ENCODE peak calls at places on chromosomes 12 and 14, in ten cellular contexts. I is lower lobe of right lung, M is tibial nerve, Q is upper lobe of right lung, F is stomach, W is cardiac muscle cell, R is ovary, O is heart right ventricle, B is lung, A is right atrium auricular region. E is an unnamed sample. For H3K4me1, the result is how much of the 10 kb centered on the place peaks cover.

GRCh38 chr12:130850418-130851021 is 11.5 kb upstream of the STX2 start:
- DNase-seq in I (no peak), M (no peak), Q (no peak), F (no peak), W (no peak), R (no peak), O (no peak), B (no peak), A (no peak), E (no peak)

GRCh38 chr14:69317780-69318179 is 57.8 kb downstream of the GALNT16 start:
- DNase-seq in I (peak), M (no peak), Q (peak), F (no peak), W (no peak), R (no peak), O (no peak), B (no peak), A (no peak), E (no peak)

GRCh38 chr12:113065126-113066007 is 8.8 kb downstream of the DTX1 start:
- DNase-seq in I (no peak), M (no peak), Q (peak), F (no peak), W (peak), R (no peak), O (no peak), B (no peak), A (no peak), E (no peak)

GRCh38 chr12:109065154-109065852 is 12.9 kb downstream of the USP30 start:
- DNase-seq in I (no peak), M (no peak), Q (no peak), F (no peak), W (no peak), R (no peak), O (no peak), B (no peak), A (no peak), E (no peak)

GRCh38 chr12:18283776-18284175 is 22.5 kb downstream of the PIK3C2G start:
- DNase-seq in I (no peak), M (no peak), Q (no peak), F (no peak), W (peak), R (no peak), O (no peak), B (no peak), A (no peak), E (no peak)

GRCh38 chr14:55129428-55130193 is 559 bp downstream of the LGALS3 start:
- DNase-seq in I (peak), M (peak), Q (peak), F (peak), W (peak), R (peak), O (peak), B (peak), A (peak), E (peak)

GRCh38 chr12:75837700-75838099 is 193.9 kb downstream of the PHLDA1 start:
- DNase-seq in I (peak), M (no peak), Q (no peak), F (no peak), W (no peak), R (no peak), O (peak), B (peak), A (no peak), E (no peak)

GRCh38 chr14:59098377-59098776 is 90.1 kb upstream of the DAAM1 start:
- DNase-seq in I (no peak), M (no peak), Q (no peak), F (no peak), W (no peak), R (no peak), O (no peak), B (no peak), A (no peak), E (no peak)

GRCh38 chr12:70045036-70045435 is 198.2 kb upstream of the CNOT2 start:
- DNase-seq in I (no peak), M (no peak), Q (no peak), F (no peak), W (no peak), R (no peak), O (no peak), B (no peak), A (no peak), E (no peak)

GRCh38 chr12:32727237-32727636 is 28.5 kb downstream of the YARS2 start:
- DNase-seq in I (no peak), M (no peak), Q (no peak), F (no peak), W (no peak), R (no peak), O (no peak), B (no peak), A (no peak), E (no peak)

GRCh38 chr14:93008381-93008780 is 85.4 kb downstream of the CHGA start:
- DNase-seq in I (no peak), M (no peak), Q (no peak), F (no peak), W (no peak), R (peak), O (peak), B (no peak), A (no peak), E (no peak)

GRCh38 chr12:85466906-85467305 is 186.9 kb downstream of the ALX1 start:
- DNase-seq in I (no peak), M (no peak), Q (no peak), F (no peak), W (no peak), R (no peak), O (no peak), B (no peak), A (no peak), E (no peak)

GRCh38 chr14:83798421-83798820 is 1731.5 kb upstream of the FLRT2 start:
- DNase-seq in I (no peak), M (no peak), Q (no peak), F (no peak), W (no peak), R (no peak), O (no peak), B (no peak), A (no peak), E (no peak)

GRCh38 chr12:57523706-57524614 is 1.3 kb downstream of the MBD6 start:
- DNase-seq in I (no peak), M (no peak), Q (no peak), F (no peak), W (no peak), R (no peak), O (no peak), B (no peak), A (no peak), E (no peak)

GRCh38 chr12:3326850-3327780 is 163.9 kb upstream of the PRMT8 start:
- DNase-seq in I (no peak), M (no peak), Q (no peak), F (no peak), W (no peak), R (no peak), O (no peak), B (no peak), A (no peak), E (no peak)

GRCh38 chr12:34209259-34209835 is 187.1 kb downstream of the ALG10 start:
- DNase-seq in I (no peak), M (no peak), Q (no peak), F (no peak), W (no peak), R (no peak), O (no peak), B (no peak), A (no peak), E (no peak)

GRCh38 chr12:116919247-116919671 is 8.5 kb downstream of the FBXW8 start:
- DNase-seq in I (no peak), M (no peak), Q (no peak), F (no peak), W (no peak), R (no peak), O (no peak), B (no peak), A (no peak), E (no peak)

GRCh38 chr12:124742111-124742510 is 121.6 kb downstream of the SCARB1 start:
- DNase-seq in I (no peak), M (no peak), Q (no peak), F (peak), W (no peak), R (no peak), O (no peak), B (no peak), A (no peak), E (no peak)

GRCh38 chr12:3432176-3432742 is 58.7 kb upstream of the PRMT8 start:
- DNase-seq in I (no peak), M (no peak), Q (no peak), F (no peak), W (no peak), R (no peak), O (no peak), B (no peak), A (no peak), E (no peak)

GRCh38 chr12:51519755-51520154 is 71.3 kb upstream of the SCN8A start:
- DNase-seq in I (no peak), M (no peak), Q (no peak), F (no peak), W (no peak), R (no peak), O (no peak), B (no peak), A (no peak), E (no peak)

GRCh38 chr12:114684098-114684869 is at the start of gene TBX3:
- DNase-seq in I (peak), M (peak), Q (peak), F (peak), W (peak), R (peak), O (peak), B (peak), A (peak), E (peak)

DNA sequence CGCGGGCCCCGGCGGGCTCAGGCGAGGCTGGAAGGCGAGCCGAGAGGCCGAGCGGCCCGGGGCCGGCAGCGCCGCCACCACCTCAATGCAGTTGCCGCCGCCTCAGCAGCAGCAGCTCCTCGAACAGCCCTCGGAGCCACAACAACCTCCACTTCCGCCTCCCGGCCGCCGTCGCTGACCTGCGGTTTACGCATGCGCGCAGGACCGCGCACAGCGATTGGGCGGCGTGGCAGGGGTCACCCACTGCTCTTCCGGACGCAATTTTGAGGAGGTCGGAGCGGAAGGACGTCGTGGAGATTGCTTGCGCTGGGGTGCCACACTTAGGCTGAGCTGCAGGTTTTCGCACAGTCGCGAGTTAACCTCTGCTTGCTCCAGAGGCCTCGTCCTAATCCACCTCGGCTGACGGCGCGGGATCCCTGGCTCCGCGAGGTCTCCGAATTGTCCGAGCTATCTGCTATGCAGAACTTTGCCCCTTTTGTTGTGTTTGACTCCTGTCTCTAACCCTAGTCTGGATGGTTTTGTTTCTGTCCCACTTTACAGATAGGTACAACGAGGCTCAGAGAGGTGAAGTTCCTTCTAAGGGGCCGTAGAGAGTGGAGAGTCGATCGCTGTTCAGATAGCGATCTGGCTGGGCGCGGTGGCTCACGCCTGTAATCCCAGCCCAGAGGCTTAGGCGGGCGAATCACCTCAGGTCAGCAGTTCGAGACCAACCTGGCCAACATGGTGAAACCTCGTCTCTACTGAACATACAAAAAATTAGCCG is at the start of the genes ACAD10 and BRAP:
- DNase-seq in I (peak), M (peak), Q (peak), F (peak), W (peak), R (peak), O (peak), B (peak), A (peak), E (peak)
- TF ChIP-seq CTCF in I (no peak), M (no peak), Q (no peak), F (no peak), W (no peak), R (no peak), O (no peak), B (no peak), A (no peak), E (no peak)

GRCh38 chr12:46443594-46444263 is 71.2 kb upstream of the SLC38A2 start:
- DNase-seq in I (no peak), M (no peak), Q (no peak), F (no peak), W (no peak), R (no peak), O (no peak), B (no peak), A (no peak), E (no peak)

GRCh38 chr12:46446645-46447044 is 74.1 kb upstream of the SLC38A2 start:
- DNase-seq in I (no peak), M (no peak), Q (no peak), F (no peak), W (peak), R (no peak), O (no peak), B (no peak), A (no peak), E (no peak)

GRCh38 chr12:46445551-46446235 is 73.1 kb upstream of the SLC38A2 start:
- DNase-seq in I (no peak), M (no peak), Q (no peak), F (no peak), W (no peak), R (no peak), O (no peak), B (no peak), A (no peak), E (no peak)

GRCh38 chr12:46442723-46443122 is 70.2 kb upstream of the SLC38A2 start:
- DNase-seq in I (no peak), M (no peak), Q (no peak), F (no peak), W (no peak), R (no peak), O (no peak), B (no peak), A (no peak), E (no peak)

GRCh38 chr12:46445093-46445492 is 72.5 kb upstream of the SLC38A2 start:
- DNase-seq in I (no peak), M (no peak), Q (no peak), F (no peak), W (no peak), R (no peak), O (no peak), B (no peak), A (no peak), E (no peak)
- H3K4me1 ChIP-seq in I (under half), M (under half), Q (under half), F (under half), W (under half), R (under half), O (under half), B (under half), A (under half), E (under half)

DNA sequence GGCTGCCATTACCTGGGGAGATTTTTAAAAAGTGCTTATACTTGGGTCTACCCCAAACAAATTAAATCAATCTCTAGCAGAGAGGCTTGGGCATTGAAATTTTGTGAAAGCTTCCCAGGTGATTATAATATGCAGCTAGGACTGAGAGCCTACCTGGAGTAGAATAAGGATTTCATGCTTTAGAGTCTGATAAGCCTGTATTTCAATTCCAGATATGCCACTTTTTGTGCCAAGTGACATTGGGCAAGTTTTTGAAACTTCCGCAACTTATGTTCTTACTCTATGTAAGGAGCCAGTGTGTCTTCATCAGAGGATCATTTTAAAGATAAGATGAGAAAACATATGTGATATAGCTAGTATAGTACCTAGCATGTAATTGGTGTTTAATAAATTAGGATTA is 159.8 kb upstream of the LRIG3 start:
- DNase-seq in I (no peak), M (no peak), Q (no peak), F (peak), W (no peak), R (no peak), O (no peak), B (no peak), A (no peak), E (no peak)
- TF ChIP-seq CTCF in I (no peak), M (no peak), Q (no peak), F (no peak), W (no peak), R (no peak), O (no peak), B (no peak), A (no peak), E (no peak)

GRCh38 chr14:100490252-100490651 is 97.0 kb downstream of the BEGAIN start:
- DNase-seq in I (no peak), M (no peak), Q (no peak), F (no peak), W (no peak), R (no peak), O (no peak), B (no peak), A (no peak), E (no peak)

GRCh38 chr14:100487304-100487703 is 99.9 kb downstream of the BEGAIN start:
- DNase-seq in I (no peak), M (no peak), Q (no peak), F (no peak), W (no peak), R (no peak), O (no peak), B (no peak), A (no peak), E (no peak)

GRCh38 chr14:100486025-100486828 is 101.0 kb downstream of the BEGAIN start:
- DNase-seq in I (peak), M (peak), Q (peak), F (peak), W (peak), R (peak), O (peak), B (no peak), A (no peak), E (no peak)

GRCh38 chr14:100484531-100485267 is 102.5 kb downstream of the BEGAIN start:
- DNase-seq in I (no peak), M (no peak), Q (no peak), F (no peak), W (no peak), R (no peak), O (no peak), B (no peak), A (no peak), E (no peak)

DNA sequence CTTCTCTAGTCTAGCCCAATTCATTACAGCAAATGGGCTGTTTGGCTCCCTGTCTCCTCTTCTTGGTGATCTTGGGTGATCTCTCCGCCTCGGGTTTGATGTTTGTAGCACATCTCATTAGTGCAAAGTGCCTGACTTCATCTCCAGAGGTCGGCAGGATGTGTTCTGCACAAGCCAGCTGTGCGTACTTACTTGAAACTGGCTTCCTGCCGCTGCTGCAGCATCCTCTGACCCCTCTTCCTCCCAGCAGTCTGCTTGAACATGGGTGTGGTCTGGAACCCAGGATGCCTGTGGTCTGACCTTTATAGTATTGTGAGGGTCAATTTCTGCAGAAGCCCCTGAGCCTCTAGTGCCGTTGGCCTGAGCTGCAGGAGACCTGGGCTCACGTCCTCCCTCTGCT is 99.2 kb downstream of the BEGAIN start:
- DNase-seq in I (no peak), M (no peak), Q (no peak), F (no peak), W (no peak), R (no peak), O (no peak), B (no peak), A (no peak), E (no peak)
- H3K4me1 ChIP-seq in I (under half), M (under half), Q (under half), F (under half), W (under half), R (under half), O (under half), B (under half), A (under half), E (under half)

GRCh38 chr12:53951577-53952334 is 2.9 kb upstream of the HOXC12 start:
- DNase-seq in I (no peak), M (no peak), Q (peak), F (no peak), W (no peak), R (no peak), O (no peak), B (no peak), A (no peak), E (no peak)

GRCh38 chr12:53950789-53951576 is 3.7 kb upstream of the HOXC12 start:
- DNase-seq in I (no peak), M (no peak), Q (peak), F (no peak), W (no peak), R (peak), O (no peak), B (no peak), A (no peak), E (no peak)

GRCh38 chr12:53948650-53949593 is 5.8 kb upstream of the HOXC12 start:
- DNase-seq in I (no peak), M (no peak), Q (no peak), F (no peak), W (no peak), R (no peak), O (no peak), B (no peak), A (no peak), E (no peak)

GRCh38 chr12:53949631-53950440 is 4.9 kb upstream of the HOXC12 start:
- DNase-seq in I (no peak), M (no peak), Q (no peak), F (no peak), W (no peak), R (no peak), O (no peak), B (no peak), A (no peak), E (no peak)

GRCh38 chr12:53950441-53950781 is 4.3 kb upstream of the HOXC12 start:
- DNase-seq in I (no peak), M (no peak), Q (no peak), F (no peak), W (no peak), R (no peak), O (no peak), B (no peak), A (no peak), E (no peak)
- TF ChIP-seq CTCF in I (no peak), M (no peak), Q (no peak), F (no peak), W (no peak), R (no peak), O (no peak), B (no peak), A (no peak), E (no peak)

DNA sequence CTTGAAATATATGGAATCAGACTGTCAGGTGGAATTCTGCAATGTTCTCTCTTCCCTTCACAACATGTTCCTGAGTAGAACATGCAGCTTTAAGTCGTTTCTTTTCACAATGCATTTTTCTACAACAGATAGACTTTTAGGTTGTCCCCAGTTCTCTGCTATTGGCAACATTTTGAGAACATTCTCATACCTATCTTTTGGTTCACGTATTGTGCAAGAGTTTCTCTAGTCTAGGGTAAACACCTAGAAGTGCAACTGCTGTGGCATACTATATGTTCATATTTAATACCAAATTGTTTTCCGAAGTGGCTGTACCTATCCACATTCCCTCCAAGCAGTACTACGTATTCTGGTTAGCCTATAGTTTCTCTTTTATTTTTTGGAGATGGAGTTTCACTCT is 32.1 kb downstream of the PPTC7 start:
- DNase-seq in I (no peak), M (no peak), Q (no peak), F (no peak), W (no peak), R (no peak), O (no peak), B (no peak), A (no peak), E (no peak)
- H3K4me1 ChIP-seq in I (under half), M (under half), Q (under half), F (under half), W (half or more), R (under half), O (half or more), B (under half), A (under half), E (under half)

GRCh38 chr12:93677195-93678064 is at the start of gene CRADD:
- DNase-seq in I (peak), M (peak), Q (peak), F (peak), W (peak), R (peak), O (peak), B (peak), A (peak), E (peak)
- TF ChIP-seq CTCF in I (no peak), M (no peak), Q (no peak), F (no peak), W (no peak), R (no peak), O (no peak), B (no peak), A (no peak), E (no peak)

DNA sequence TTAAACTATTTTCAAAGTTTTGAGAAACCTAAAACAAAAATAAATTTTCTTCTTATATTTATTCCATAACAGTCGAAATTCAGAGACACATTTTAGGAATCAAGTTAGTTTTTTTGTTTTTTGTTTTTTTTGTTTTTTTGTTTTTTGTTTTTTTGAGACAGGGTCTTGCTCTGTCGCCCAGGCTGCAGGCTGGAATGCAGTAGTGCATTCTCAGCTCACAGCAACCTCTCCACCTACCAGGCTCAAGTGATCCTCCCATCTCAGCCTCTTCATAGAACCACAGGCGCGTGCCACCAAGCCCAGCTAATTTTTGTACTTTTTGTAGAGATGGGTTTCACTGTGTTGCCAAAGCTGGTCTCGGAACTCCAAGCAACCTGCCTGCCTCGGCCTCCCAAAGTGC is 18.5 kb upstream of the DNAAF2 start:
- DNase-seq in I (no peak), M (no peak), Q (no peak), F (no peak), W (no peak), R (no peak), O (no peak), B (no peak), A (no peak), E (no peak)
- H3K4me1 ChIP-seq in I (under half), M (under half), Q (under half), F (under half), W (under half), R (under half), O (under half), B (under half), A (under half), E (under half)

E was measured in breast epithelium.